ENCODE peak calls at places on chromosome 12, in eight cellular contexts. R, X, C, Y, L, F, K and P are unnamed samples.
A peak's percentile ranks its signal among the peaks of the same experiment; 100 is the strongest.

GRCh38 chr12:65832217-65832616 is 7.9 kb downstream of the HMGA2 start:
- DNase-seq in R (no peak), X (no peak), C (no peak), Y (no peak), L (no peak), F (no peak), K (no peak), P (no peak)

GRCh38 chr12:59151243-59151642 is 230.9 kb upstream of the LRIG3 start:
- DNase-seq in R (no peak), X (no peak), C (no peak), Y (no peak), L (no peak), F (no peak), K (no peak), P (no peak)

GRCh38 chr12:27971606-27972005 is 927 bp downstream of the PTHLH start:
- DNase-seq in R (no peak), X (no peak), C (no peak), Y (no peak), L (no peak), F (no peak), K (peak; percentile 7), P (no peak)

GRCh38 chr12:1880876-1881275 is 37.6 kb downstream of the CACNA2D4 start:
- DNase-seq in R (no peak), X (no peak), C (no peak), Y (no peak), L (no peak), F (no peak), K (no peak), P (no peak)

GRCh38 chr12:39412210-39412609 is 30.7 kb downstream of the KIF21A start:
- DNase-seq in R (no peak), X (no peak), C (no peak), Y (no peak), L (no peak), F (no peak), K (no peak), P (no peak)

GRCh38 chr12:108117163-108117849 is 11.8 kb upstream of the WSCD2 start:
- DNase-seq in R (no peak), X (no peak), C (no peak), Y (no peak), L (no peak), F (no peak), K (no peak), P (no peak)

GRCh38 chr12:48940181-48940580 is 14.9 kb upstream of the FKBP11 start:
- DNase-seq in R (no peak), X (no peak), C (no peak), Y (no peak), L (no peak), F (no peak), K (no peak), P (no peak)

GRCh38 chr12:69290545-69291277 is 51.3 kb downstream of the CPSF6 start:
- DNase-seq in R (peak; percentile 16), X (peak; percentile 84), C (peak; percentile 82), Y (peak; percentile 14), L (peak; percentile 73), F (peak; percentile 81), K (peak; percentile 89), P (peak; percentile 87)

GRCh38 chr12:53053223-53054111 is 3.6 kb downstream of the TNS2 start:
- DNase-seq in R (no peak), X (no peak), C (peak; percentile 52), Y (peak; percentile 61), L (no peak), F (peak; percentile 84), K (peak; percentile 86), P (peak; percentile 86)

GRCh38 chr12:22709292-22709691 is 84.3 kb downstream of the ETNK1 start:
- DNase-seq in R (no peak), X (no peak), C (no peak), Y (no peak), L (peak; percentile 53), F (no peak), K (peak; percentile 17), P (no peak)

GRCh38 chr12:75978677-75979076 is 52.9 kb downstream of the PHLDA1 start:
- DNase-seq in R (no peak), X (no peak), C (no peak), Y (no peak), L (no peak), F (no peak), K (no peak), P (no peak)

GRCh38 chr12:91515944-91516739 is 333.5 kb upstream of the DCN start:
- DNase-seq in R (no peak), X (no peak), C (no peak), Y (no peak), L (no peak), F (no peak), K (no peak), P (no peak)

GRCh38 chr12:106246891-106247730 is 709 bp downstream of the CKAP4 start:
- DNase-seq in R (no peak), X (peak; percentile 39), C (peak; percentile 64), Y (peak; percentile 60), L (peak; percentile 72), F (peak; percentile 60), K (peak; percentile 79), P (peak; percentile 86)

GRCh38 chr12:69435644-69436043 is 34.5 kb upstream of the FRS2 start:
- DNase-seq in R (no peak), X (no peak), C (no peak), Y (no peak), L (no peak), F (no peak), K (no peak), P (no peak)

GRCh38 chr12:24534632-24535031 is 414.3 kb downstream of the BCAT1 start:
- DNase-seq in R (no peak), X (no peak), C (no peak), Y (peak; percentile 33), L (no peak), F (no peak), K (no peak), P (no peak)

GRCh38 chr12:50186667-50187066 is 19.5 kb upstream of the CERS5 start:
- DNase-seq in R (no peak), X (no peak), C (no peak), Y (no peak), L (no peak), F (no peak), K (no peak), P (no peak)

GRCh38 chr12:50185975-50186663 is 18.9 kb upstream of the CERS5 start:
- DNase-seq in R (no peak), X (no peak), C (no peak), Y (no peak), L (no peak), F (no peak), K (no peak), P (no peak)

GRCh38 chr12:50188875-50189575 is 21.9 kb upstream of the CERS5 start:
- DNase-seq in R (no peak), X (no peak), C (no peak), Y (no peak), L (peak; percentile 42), F (no peak), K (peak; percentile 47), P (no peak)

GRCh38 chr12:50188280-50188781 is 21.2 kb upstream of the CERS5 start:
- DNase-seq in R (no peak), X (no peak), C (no peak), Y (no peak), L (no peak), F (no peak), K (peak; percentile 55), P (no peak)

GRCh38 chr12:50187084-50187900 is 20.1 kb upstream of the CERS5 start:
- DNase-seq in R (no peak), X (no peak), C (no peak), Y (no peak), L (peak; percentile 52), F (no peak), K (no peak), P (no peak)
- TF ChIP-seq CTCF in R (no peak), X (no peak), C (no peak), Y (no peak), L (no peak), F (no peak), K (no peak), P (no peak)

GRCh38 chr12:114245555-114245954 is 160.4 kb downstream of the TBX5 start:
- DNase-seq in R (no peak), X (no peak), C (no peak), Y (no peak), L (no peak), F (no peak), K (no peak), P (no peak)
- TF ChIP-seq CTCF in R (no peak), X (no peak), C (no peak), Y (no peak), L (no peak), F (no peak), K (peak; percentile 14), P (no peak)

GRCh38 chr12:102939670-102940222 is 17.7 kb upstream of the ASCL1 start:
- DNase-seq in R (no peak), X (no peak), C (no peak), Y (no peak), L (no peak), F (no peak), K (no peak), P (no peak)
- TF ChIP-seq CTCF in R (no peak), X (no peak), C (no peak), Y (no peak), L (no peak), F (no peak), K (peak; percentile 30), P (no peak)

GRCh38 chr12:120093336-120093591 is 23.3 kb downstream of the RAB35 start:
- DNase-seq in R (no peak), X (no peak), C (no peak), Y (no peak), L (no peak), F (no peak), K (no peak), P (no peak)

GRCh38 chr12:120091371-120092090 is 25.0 kb downstream of the RAB35 start:
- DNase-seq in R (no peak), X (no peak), C (no peak), Y (no peak), L (no peak), F (no peak), K (no peak), P (peak; percentile 55)

GRCh38 chr12:120093592-120094355 is 22.8 kb downstream of the RAB35 start:
- DNase-seq in R (no peak), X (peak; percentile 48), C (no peak), Y (no peak), L (no peak), F (no peak), K (no peak), P (no peak)

GRCh38 chr12:120094485-120094884 is 22.1 kb downstream of the RAB35 start:
- DNase-seq in R (no peak), X (no peak), C (no peak), Y (no peak), L (no peak), F (no peak), K (no peak), P (no peak)

DNA sequence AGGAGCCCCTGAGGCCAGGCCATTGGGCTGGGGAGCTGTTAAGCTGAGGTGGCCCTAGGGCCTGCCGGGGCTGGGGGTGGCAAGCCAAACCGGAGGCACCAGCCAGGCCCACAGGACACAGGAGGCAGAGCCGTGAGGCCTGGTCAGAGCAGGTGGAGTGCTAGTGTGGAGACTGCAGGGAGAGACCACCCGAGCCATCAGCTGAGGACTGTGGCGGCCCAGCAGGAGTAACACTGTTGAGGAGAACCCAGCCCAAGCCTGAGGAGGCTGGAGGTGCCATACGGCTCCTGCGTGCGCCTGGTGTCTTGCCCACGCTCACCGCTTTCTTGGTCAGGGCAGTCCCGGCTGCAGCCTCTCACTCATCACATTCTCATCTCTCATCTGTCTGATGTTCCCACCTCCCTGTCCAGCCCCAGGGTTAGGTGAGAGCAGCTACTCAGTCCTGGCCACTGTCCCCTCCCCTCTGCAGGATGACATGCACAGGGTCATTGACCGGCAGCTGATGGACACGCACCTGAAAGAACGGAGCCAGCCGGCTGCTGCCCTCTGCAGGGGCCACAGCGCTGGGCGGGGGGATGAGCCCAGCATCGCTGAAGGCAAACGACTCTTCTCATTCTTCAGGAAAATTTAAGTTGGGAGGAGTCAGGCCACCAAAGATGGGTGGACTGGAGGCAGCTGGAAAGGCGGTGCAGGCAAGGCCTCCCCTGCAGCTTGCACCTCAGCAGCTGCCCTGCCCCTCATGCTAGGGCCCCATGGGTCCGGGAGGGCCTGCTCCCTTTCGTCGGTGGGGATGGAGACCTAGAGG is 23.8 kb downstream of the RAB35 start:
- DNase-seq in R (no peak), X (no peak), C (no peak), Y (no peak), L (no peak), F (no peak), K (no peak), P (no peak)
- TF ChIP-seq CTCF in R (no peak), X (no peak), C (no peak), Y (no peak), L (no peak), F (no peak), K (no peak), P (no peak)